ENCODE peak calls at places on chromosome 21, in ten cellular contexts. I is BE2C; Q is HCT116; S is psoas muscle; N is fibroblast of lung; C is MM.1S; K is CD8-positive, alpha-beta memory T cell; G is prostate gland; A is endothelial cell of umbilical vein; L is heart right ventricle. J is an unnamed sample. For H3K27me3 and H3K9me3, the result is how much of the 10 kb centered on the place peaks cover.

GRCh38 chr21:34743831-34744230 is 75.0 kb downstream of the CLIC6 start:
- DNase-seq in K (no peak), G (peak), C (no peak), Q (peak), S (peak), I (no peak), N (peak), L (no peak), A (no peak), J (peak)

GRCh38 chr21:31282095-31282709 is 61.9 kb downstream of the TIAM1 start:
- DNase-seq in I (no peak), G (no peak), K (no peak), S (peak), Q (peak), L (no peak), C (no peak), A (no peak), N (peak), J (peak)

GRCh38 chr21:17590443-17590842 is 22.3 kb downstream of the BTG3 start:
- DNase-seq in L (no peak), C (no peak), Q (no peak), N (no peak), K (no peak), G (no peak), S (no peak), I (no peak), A (no peak), J (no peak)

GRCh38 chr21:25385912-25386474 is 221.3 kb downstream of the MRPL39 start:
- DNase-seq in L (no peak), K (peak), S (no peak), C (peak), I (no peak), G (peak), N (peak), Q (peak), A (peak), J (peak)

GRCh38 chr21:44710756-44711326 is 531 bp downstream of the TSPEAR start:
- DNase-seq in G (no peak), L (no peak), C (no peak), Q (no peak), A (no peak), I (no peak), S (no peak), K (no peak), N (no peak), J (no peak)

GRCh38 chr21:44969066-44969649 is 29.3 kb downstream of the SLX9 start:
- DNase-seq in G (no peak), Q (no peak), A (no peak), C (no peak), N (no peak), S (no peak), L (no peak), K (no peak), I (no peak), J (no peak)

GRCh38 chr21:44803651-44804050 is 2.0 kb upstream of the UBE2G2 start:
- DNase-seq in A (no peak), Q (no peak), I (no peak), G (no peak), N (no peak), L (no peak), C (no peak), S (no peak), K (no peak), J (no peak)

GRCh38 chr21:44365251-44365966 is 12.0 kb downstream of the TRPM2 start:
- DNase-seq in C (no peak), G (no peak), L (no peak), K (no peak), S (no peak), I (no peak), A (no peak), Q (no peak), N (no peak), J (no peak)

GRCh38 chr21:35924714-35925301 is 135.5 kb downstream of the SETD4 start:
- DNase-seq in K (no peak), A (peak), Q (no peak), L (no peak), C (no peak), N (peak), S (peak), I (no peak), G (no peak), J (peak)

GRCh38 chr21:43269981-43270670 is 101.3 kb downstream of the CRYAA start:
- DNase-seq in I (peak), N (no peak), K (no peak), Q (no peak), A (no peak), C (no peak), G (no peak), L (no peak), S (peak), J (no peak)

GRCh38 chr21:21003701-21004100 is 5.5 kb downstream of the NCAM2 start:
- DNase-seq in S (no peak), G (no peak), L (no peak), K (no peak), Q (peak), A (peak), N (peak), C (peak), I (peak), J (no peak)

GRCh38 chr21:44802396-44803153 is 955 bp upstream of the UBE2G2 start:
- DNase-seq in A (no peak), I (peak), G (no peak), L (no peak), C (peak), K (no peak), Q (no peak), N (no peak), S (no peak), J (peak)

GRCh38 chr21:36212513-36212780 is 55.8 kb downstream of the DOP1B start:
- DNase-seq in G (no peak), N (no peak), L (no peak), K (no peak), S (no peak), I (no peak), C (no peak), Q (no peak), A (no peak), J (no peak)

GRCh38 chr21:31974454-31974985 is 101.7 kb downstream of the HUNK start:
- DNase-seq in I (no peak), Q (no peak), G (no peak), A (no peak), L (no peak), N (no peak), S (no peak), C (no peak), K (peak), J (no peak)

GRCh38 chr21:42063206-42063577 is 7.9 kb upstream of the UMODL1 start:
- DNase-seq in I (no peak), K (no peak), S (no peak), G (no peak), N (no peak), C (peak), L (no peak), Q (no peak), A (no peak), J (no peak)
- H3K4me3 ChIP-seq in I (no peak), K (peak), S (no peak), G (no peak), N (no peak), C (peak), L (no peak), Q (no peak), A (no peak), J (no peak)

GRCh38 chr21:37759777-37760176 is 156.5 kb downstream of the KCNJ6 start:
- DNase-seq in Q (no peak), A (no peak), N (no peak), S (no peak), L (no peak), K (no peak), C (no peak), I (no peak), G (no peak), J (no peak)

GRCh38 chr21:37762606-37763005 is 153.7 kb downstream of the KCNJ6 start:
- DNase-seq in I (no peak), L (no peak), A (no peak), Q (no peak), S (no peak), C (no peak), G (no peak), N (no peak), K (no peak), J (no peak)

GRCh38 chr21:37763298-37763697 is 153.0 kb downstream of the KCNJ6 start:
- DNase-seq in I (no peak), L (no peak), Q (no peak), K (no peak), G (no peak), C (no peak), A (no peak), N (no peak), S (no peak), J (no peak)

GRCh38 chr21:37757631-37758376 is 158.5 kb downstream of the KCNJ6 start:
- DNase-seq in L (no peak), A (no peak), G (no peak), C (no peak), Q (no peak), K (no peak), N (no peak), S (no peak), I (no peak), J (no peak)

GRCh38 chr21:37758997-37759396 is 157.3 kb downstream of the KCNJ6 start:
- DNase-seq in L (no peak), I (peak), G (peak), A (peak), C (peak), Q (no peak), S (no peak), N (peak), K (no peak), J (peak)
- H3K27me3 ChIP-seq in L (under half), I (under half), G (under half), A (under half), C (under half), Q (under half), S (under half), N (under half), K (under half), J (under half)

GRCh38 chr21:10463156-10463555 is 58.2 kb upstream of the TPTE start:
- DNase-seq in K (no peak), N (no peak), L (no peak), Q (no peak), C (no peak), S (no peak), G (no peak), I (no peak), A (no peak), J (no peak)
- H3K9me3 ChIP-seq in K (under half), N (under half), L (under half), Q (half or more), C (under half), S (under half), G (under half), I (under half), A (under half), J (under half)

DNA sequence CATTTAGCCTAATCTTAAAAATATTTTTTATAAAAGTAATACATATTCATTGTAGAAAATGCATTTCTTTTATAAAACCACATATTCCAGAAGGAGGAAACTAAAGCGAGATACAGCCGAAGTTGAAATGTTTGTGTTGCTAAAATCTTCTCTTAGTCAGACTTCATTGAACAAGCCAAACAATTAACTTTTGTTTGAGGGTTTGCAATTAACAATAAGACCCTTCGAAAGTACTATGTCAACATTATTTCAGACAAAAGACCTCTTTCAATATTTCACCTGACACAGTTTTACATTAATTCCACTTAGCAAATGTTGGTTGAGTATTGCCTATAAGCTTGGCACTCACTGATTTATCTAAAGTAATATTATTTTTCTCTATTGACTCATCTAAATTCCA is 354.0 kb upstream of the ADAMTS5 start:
- DNase-seq in G (no peak), Q (no peak), N (no peak), L (no peak), I (no peak), C (no peak), K (no peak), A (no peak), S (no peak), J (no peak)
- H3K4me3 ChIP-seq in G (no peak), Q (no peak), N (no peak), L (no peak), I (no peak), C (no peak), K (no peak), A (no peak), S (no peak), J (no peak)

GRCh38 chr21:33027401-33028185 is 1.9 kb downstream of the OLIG2 start:
- DNase-seq in A (no peak), I (no peak), S (no peak), K (no peak), Q (no peak), C (no peak), L (no peak), N (no peak), G (no peak), J (peak)
- H3K27me3 ChIP-seq in A (half or more), I (half or more), S (under half), K (half or more), Q (under half), C (half or more), L (half or more), N (half or more), G (half or more), J (half or more)

DNA sequence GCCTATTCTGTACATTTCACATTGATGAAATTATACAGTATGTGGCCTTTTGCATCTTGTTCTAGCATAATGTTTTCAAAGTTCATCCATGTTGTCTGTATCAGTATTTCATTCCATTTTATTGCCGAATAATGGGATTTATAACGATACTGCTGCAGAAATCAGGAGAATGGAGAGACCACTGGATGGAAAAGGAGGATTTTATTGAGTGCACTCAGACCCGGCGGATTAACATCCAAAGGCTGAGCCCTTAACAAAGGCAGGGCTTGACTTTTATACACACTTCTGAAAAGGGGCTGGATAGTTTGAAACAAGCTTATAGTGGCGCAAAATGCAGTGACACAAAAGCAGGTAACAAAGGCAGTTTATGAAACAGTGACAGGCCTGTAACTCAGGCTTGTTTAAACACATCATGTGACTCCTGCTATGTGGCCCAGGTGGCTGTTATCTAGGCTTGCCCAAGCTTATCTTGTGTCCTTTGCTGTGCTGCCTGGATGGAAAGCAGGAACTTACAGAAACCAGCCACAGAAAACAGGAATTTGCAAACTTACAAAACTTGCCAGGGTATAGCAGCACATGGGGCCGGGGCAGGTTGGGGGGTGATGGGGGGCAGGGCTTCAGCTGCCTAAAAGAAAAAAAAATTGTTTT is 32.8 kb upstream of the KCNJ15 start:
- DNase-seq in N (peak), L (no peak), S (no peak), K (no peak), I (no peak), C (no peak), Q (peak), G (no peak), A (no peak), J (peak)
- H3K9me3 ChIP-seq in N (under half), L (under half), S (under half), K (under half), I (under half), C (under half), Q (under half), G (under half), A (under half), J (half or more)

GRCh38 chr21:46247699-46248460 is 19.3 kb upstream of the LSS start:
- DNase-seq in N (no peak), L (no peak), A (no peak), I (no peak), C (no peak), Q (no peak), K (no peak), S (no peak), G (no peak), J (no peak)
- H3K4me3 ChIP-seq in N (no peak), L (no peak), A (no peak), I (no peak), C (no peak), Q (no peak), K (no peak), S (no peak), G (no peak), J (no peak)

DNA sequence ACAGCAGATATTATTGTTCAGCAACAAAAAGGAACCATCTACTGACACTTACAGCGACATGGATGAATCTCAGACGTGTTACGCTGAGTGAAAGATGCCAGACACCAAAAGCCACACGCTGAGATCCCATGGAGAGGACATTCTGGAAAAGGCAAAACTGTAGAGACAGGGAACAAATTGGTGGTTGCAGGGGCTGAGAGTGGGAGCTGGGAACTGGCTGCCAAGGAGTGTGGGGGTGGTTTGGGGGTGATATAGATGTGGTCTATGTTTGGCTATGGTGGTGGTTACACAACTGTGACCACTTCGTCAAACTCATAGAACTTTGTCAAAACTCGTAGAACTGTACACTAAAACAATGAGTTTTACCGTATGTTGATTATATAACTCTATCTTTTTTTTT is 57.7 kb downstream of the RIPK4 start:
- DNase-seq in A (no peak), S (no peak), Q (no peak), K (no peak), N (no peak), C (no peak), I (no peak), L (no peak), G (no peak), J (no peak)
- H3K27me3 ChIP-seq in A (under half), S (under half), Q (under half), K (under half), N (under half), C (under half), I (under half), L (half or more), G (under half), J (under half)